ENCODE peak calls at places on chromosomes 5 and 9, in nine cellular contexts. J, C, N, S, O, L, B, P and R are unnamed samples.
A peak's percentile ranks its signal among the peaks of the same experiment; 100 is the strongest.

GRCh38 chr5:115369430-115370144 is 73.1 kb upstream of the CCDC112 start:
- DNase-seq in J (no peak), C (no peak), N (no peak), S (no peak), O (no peak), L (no peak), B (no peak), P (no peak), R (no peak)

GRCh38 chr9:21336467-21336866 is 1.3 kb upstream of the KLHL9 start:
- DNase-seq in J (no peak), C (no peak), N (no peak), S (no peak), O (no peak), L (no peak), B (peak; percentile 27), P (no peak), R (no peak)

GRCh38 chr5:150645070-150645700 is 4.7 kb downstream of the SYNPO start:
- DNase-seq in J (no peak), C (no peak), N (peak; percentile 57), S (no peak), O (no peak), L (no peak), B (no peak), P (peak; percentile 82), R (no peak)

GRCh38 chr9:134434896-134435506 is 108.7 kb downstream of the RXRA start:
- DNase-seq in J (peak; percentile 98), C (peak; percentile 96), N (peak; percentile 96), S (no peak), O (peak; percentile 91), L (no peak), B (peak; percentile 88), P (peak; percentile 99), R (peak; percentile 78)

GRCh38 chr5:78362220-78362619 is 1.8 kb downstream of the SCAMP1 start:
- DNase-seq in J (no peak), C (no peak), N (no peak), S (no peak), O (no peak), L (no peak), B (no peak), P (no peak), R (no peak)

GRCh38 chr5:134059758-134060495 is 54.6 kb upstream of the TCF7 start:
- DNase-seq in J (no peak), C (no peak), N (no peak), S (no peak), O (no peak), L (no peak), B (no peak), P (no peak), R (no peak)

GRCh38 chr5:140986117-140986521 is 19.8 kb downstream of the PCDHAC2 start:
- DNase-seq in J (no peak), C (no peak), N (no peak), S (no peak), O (no peak), L (no peak), B (no peak), P (no peak), R (no peak)

GRCh38 chr5:76402251-76402879 is 720 bp upstream of the IQGAP2 start:
- DNase-seq in J (peak; percentile 64), C (peak; percentile 70), N (no peak), S (no peak), O (peak; percentile 69), L (peak; percentile 85), B (peak; percentile 21), P (peak; percentile 32), R (peak; percentile 25)

GRCh38 chr9:90124961-90125360 is 517.7 kb downstream of the DIRAS2 start:
- DNase-seq in J (no peak), C (no peak), N (no peak), S (no peak), O (no peak), L (no peak), B (no peak), P (no peak), R (no peak)

GRCh38 chr9:131627846-131628820 is 82.8 kb downstream of the PRRT1B start:
- DNase-seq in J (peak; percentile 75), C (no peak), N (no peak), S (no peak), O (peak; percentile 94), L (no peak), B (no peak), P (no peak), R (no peak)

GRCh38 chr9:69178583-69179011 is 4.5 kb downstream of the TJP2 start:
- DNase-seq in J (no peak), C (no peak), N (no peak), S (no peak), O (no peak), L (no peak), B (peak; percentile 49), P (no peak), R (no peak)

GRCh38 chr9:38390851-38391250 is 1.7 kb upstream of the ALDH1B1 start:
- DNase-seq in J (no peak), C (no peak), N (no peak), S (no peak), O (no peak), L (no peak), B (no peak), P (no peak), R (no peak)

GRCh38 chr9:38391278-38392118 is 1.0 kb upstream of the ALDH1B1 start:
- DNase-seq in J (no peak), C (peak; percentile 44), N (no peak), S (no peak), O (no peak), L (no peak), B (no peak), P (no peak), R (no peak)

GRCh38 chr9:38392235-38393127 is at the start of gene ALDH1B1:
- DNase-seq in J (peak; percentile 90), C (peak; percentile 86), N (peak; percentile 56), S (peak; percentile 73), O (peak; percentile 92), L (peak; percentile 38), B (peak; percentile 86), P (peak; percentile 82), R (peak; percentile 97)

GRCh38 chr9:38394419-38394818 is 1.9 kb downstream of the ALDH1B1 start:
- DNase-seq in J (no peak), C (no peak), N (no peak), S (no peak), O (peak; percentile 72), L (no peak), B (no peak), P (no peak), R (no peak)

GRCh38 chr9:38393128-38393809 is 767 bp downstream of the ALDH1B1 start:
- DNase-seq in J (no peak), C (no peak), N (no peak), S (no peak), O (no peak), L (no peak), B (no peak), P (no peak), R (no peak)
- TF ChIP-seq CTCF in J (no peak), C (no peak), N (no peak), S (no peak), O (no peak), L (no peak), B (no peak), P (no peak), R (no peak)

DNA sequence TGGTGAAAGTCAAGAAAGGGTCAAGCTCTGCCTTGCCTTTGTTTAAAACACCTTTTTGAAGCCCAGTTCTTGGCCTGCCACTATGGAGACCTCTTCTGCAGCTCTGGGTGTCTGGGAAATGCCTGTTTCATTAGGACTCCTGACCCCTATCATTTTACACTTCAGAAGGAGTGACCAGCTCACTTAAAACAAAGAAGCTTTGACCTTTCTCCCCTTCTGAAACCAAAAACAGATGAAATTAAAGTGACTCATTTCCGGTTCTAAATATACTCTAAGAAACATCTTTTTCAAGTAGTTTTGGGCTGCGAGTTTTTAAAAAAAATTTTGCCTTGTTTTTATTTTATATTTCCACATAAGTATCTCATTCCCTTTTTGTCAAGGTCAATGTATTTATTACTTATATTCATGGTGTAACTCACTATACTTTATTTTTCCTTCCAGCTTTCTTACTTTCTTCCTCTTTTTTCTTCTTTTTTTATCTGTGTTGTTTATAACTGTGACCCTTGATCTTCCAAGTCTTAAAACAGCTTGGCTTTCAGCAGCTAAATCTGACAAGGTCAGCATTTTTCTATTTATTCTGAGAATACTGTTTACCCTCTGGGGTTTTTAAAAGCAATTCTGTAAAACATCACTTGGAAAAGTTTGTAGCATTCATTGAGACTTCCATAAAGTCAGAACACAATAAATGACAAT is 673.0 kb downstream of the NR2F1-AS1 start:
- DNase-seq in J (no peak), C (no peak), N (no peak), S (no peak), O (no peak), L (peak; percentile 8), B (no peak), P (no peak), R (no peak)
- TF ChIP-seq EP300 in J (no peak), C (no peak), N (no peak), S (no peak), O (no peak), L (no peak), B (no peak), P (no peak), R (no peak)

DNA sequence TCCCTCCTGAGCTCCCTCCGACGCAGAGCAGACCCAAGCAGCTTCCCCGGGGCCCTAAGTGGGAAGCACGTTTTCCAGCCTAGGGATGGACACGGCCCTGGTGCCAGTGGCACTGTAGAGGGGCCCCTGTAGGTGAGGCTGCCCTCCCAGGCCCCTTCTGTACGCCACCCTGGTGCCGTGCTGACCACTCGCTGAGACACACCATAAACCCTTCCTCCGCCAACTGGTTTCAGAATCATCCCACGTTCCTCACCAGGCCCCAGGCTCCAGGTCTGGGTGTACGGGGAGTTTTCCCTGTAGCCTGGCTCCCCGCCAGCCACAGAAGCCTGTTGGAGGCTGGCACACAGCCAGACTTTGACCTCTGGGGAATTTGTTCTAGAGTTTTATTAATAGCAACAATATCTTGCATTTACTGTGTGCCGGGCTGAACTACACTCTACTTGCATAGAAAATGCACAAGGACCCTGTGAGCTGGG is 18.2 kb upstream of the WDR38 start:
- DNase-seq in J (peak; percentile 89), C (no peak), N (peak; percentile 74), S (no peak), O (peak; percentile 64), L (no peak), B (peak; percentile 46), P (peak; percentile 73), R (peak; percentile 52)
- H3K4me3 ChIP-seq in J (no peak overlapping the region), C (no peak overlapping the region), N (no peak overlapping the region), S (no peak overlapping the region), O (no peak overlapping the region), L (no peak overlapping the region), B (no peak overlapping the region), P (no peak overlapping the region), R (no peak overlapping the region)

GRCh38 chr5:159440235-159440634 is 109.9 kb upstream of the IL12B start:
- DNase-seq in J (no peak), C (no peak), N (no peak), S (no peak), O (no peak), L (no peak), B (no peak), P (no peak), R (no peak)

GRCh38 chr5:159442210-159442850 is 112.0 kb upstream of the IL12B start:
- DNase-seq in J (no peak), C (no peak), N (no peak), S (no peak), O (no peak), L (no peak), B (no peak), P (peak; percentile 52), R (no peak)

GRCh38 chr5:159440948-159441347 is 110.7 kb upstream of the IL12B start:
- DNase-seq in J (no peak), C (no peak), N (no peak), S (no peak), O (no peak), L (no peak), B (no peak), P (no peak), R (no peak)

GRCh38 chr5:159439002-159439401 is 108.7 kb upstream of the IL12B start:
- DNase-seq in J (no peak), C (no peak), N (no peak), S (no peak), O (no peak), L (no peak), B (no peak), P (no peak), R (no peak)

GRCh38 chr5:159441441-159441840 is 111.2 kb upstream of the IL12B start:
- DNase-seq in J (no peak), C (no peak), N (no peak), S (peak; percentile 38), O (no peak), L (no peak), B (peak; percentile 58), P (no peak), R (no peak)
- TF ChIP-seq CTCF in J (no peak), C (no peak), N (no peak), S (peak; percentile 72), O (no peak), L (peak; percentile 22), B (peak; percentile 4), P (no peak), R (no peak)